ENCODE peak calls at places on chromosomes 4 and X, in six cellular contexts. Z is GM12878, O is HepG2, C is A549, E is stomach, H is ovary. G is an unnamed sample. For H3K4me1, the result is how much of the 10 kb centered on the place peaks cover.

GRCh38 chrX:154529206-154529612 is 13.2 kb upstream of the FAM3A start:
- DNase-seq in E (no peak), Z (no peak), C (no peak), O (peak), H (peak), G (no peak)

GRCh38 chrX:19602866-19603620 is 87.7 kb upstream of the MAP3K15 start:
- DNase-seq in H (no peak), C (peak), O (no peak), E (no peak), Z (no peak), G (no peak)

GRCh38 chrX:148223361-148223760 is 242.2 kb downstream of the FMR1NB start:
- DNase-seq in O (no peak), Z (no peak), E (no peak), C (no peak), H (no peak), G (no peak)

GRCh38 chr4:24988776-24989175 is 42.0 kb downstream of the LGI2 start:
- DNase-seq in Z (no peak), E (no peak), O (peak), H (no peak), C (peak), G (no peak)

GRCh38 chrX:130393451-130394074 is 8.1 kb upstream of the GPR119 start:
- DNase-seq in C (peak), E (peak), H (no peak), Z (no peak), O (peak), G (peak)

GRCh38 chr4:54937501-54937900 is 187.9 kb downstream of the KDR start:
- DNase-seq in Z (no peak), E (no peak), C (no peak), H (no peak), O (no peak), G (no peak)

GRCh38 chrX:73855546-73855945 is 292.5 kb downstream of the CHIC1 start:
- DNase-seq in Z (peak), E (peak), H (peak), O (peak), C (peak), G (peak)

GRCh38 chr4:90904018-90904417 is 776.8 kb downstream of the CCSER1 start:
- DNase-seq in O (no peak), Z (no peak), H (no peak), E (no peak), C (no peak), G (no peak)

GRCh38 chr4:31261632-31262031 is 541.5 kb downstream of the PCDH7 start:
- DNase-seq in Z (no peak), H (no peak), O (no peak), E (no peak), C (no peak), G (no peak)

GRCh38 chrX:107678957-107679740 is 50.8 kb downstream of the PRPS1 start:
- DNase-seq in E (peak), H (peak), O (no peak), C (no peak), Z (no peak), G (peak)

GRCh38 chr4:121338506-121338905 is 42.3 kb downstream of the QRFPR start:
- DNase-seq in H (no peak), C (no peak), O (no peak), E (no peak), Z (no peak), G (no peak)
- TF ChIP-seq EP300 in H (no peak), C (no peak), O (no peak), E (no peak), Z (no peak), G (no peak)

DNA sequence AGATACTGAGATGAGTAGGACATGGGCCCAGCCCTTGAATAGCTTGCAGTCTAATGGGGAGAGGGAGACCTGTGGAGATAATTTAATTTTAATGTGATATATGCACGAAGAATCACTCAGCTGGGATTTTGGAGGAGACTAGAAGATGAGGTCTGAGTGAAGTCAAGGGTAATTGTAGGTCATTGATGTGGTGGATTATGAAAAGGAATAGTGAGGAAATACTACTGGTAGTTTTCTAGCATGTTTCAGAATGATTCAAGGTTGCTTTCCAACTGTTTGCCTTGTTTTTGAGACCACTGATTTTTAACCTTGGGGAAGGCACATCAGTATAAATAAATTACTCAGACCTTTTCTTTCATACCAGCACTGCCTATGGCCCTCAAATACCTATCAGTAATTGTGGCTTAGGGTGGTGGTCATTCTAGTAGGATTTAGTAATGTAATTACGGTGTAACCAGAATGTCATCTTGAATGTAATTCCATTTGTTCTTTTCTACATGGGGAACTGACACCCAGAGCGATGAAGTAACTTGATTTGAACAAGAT is 25.6 kb downstream of the PTTG2 start:
- DNase-seq in O (no peak), H (no peak), C (no peak), E (no peak), Z (no peak), G (no peak)
- H3K4me1 ChIP-seq in O (under half), H (under half), C (under half), E (under half), Z (under half), G (under half)

GRCh38 chr4:52824603-52825310 is 37.4 kb upstream of the RASL11B start:
- DNase-seq in Z (no peak), H (no peak), C (no peak), O (peak), E (peak), G (no peak)
- TF ChIP-seq EP300 in Z (no peak), H (no peak), C (no peak), O (no peak), E (no peak), G (no peak)

GRCh38 chr4:4693755-4694295 is 152.0 kb upstream of the STX18 start:
- DNase-seq in E (no peak), H (no peak), O (no peak), Z (no peak), C (no peak), G (no peak)

GRCh38 chr4:4694296-4694772 is 152.5 kb upstream of the STX18 start:
- DNase-seq in O (peak), C (peak), E (no peak), H (peak), Z (no peak), G (no peak)

GRCh38 chr4:4695497-4695896 is 153.6 kb upstream of the STX18 start:
- DNase-seq in E (no peak), H (no peak), O (no peak), C (no peak), Z (no peak), G (no peak)

GRCh38 chr4:4694812-4695211 is 153.0 kb upstream of the STX18 start:
- DNase-seq in E (no peak), O (peak), C (no peak), H (no peak), Z (no peak), G (no peak)

DNA sequence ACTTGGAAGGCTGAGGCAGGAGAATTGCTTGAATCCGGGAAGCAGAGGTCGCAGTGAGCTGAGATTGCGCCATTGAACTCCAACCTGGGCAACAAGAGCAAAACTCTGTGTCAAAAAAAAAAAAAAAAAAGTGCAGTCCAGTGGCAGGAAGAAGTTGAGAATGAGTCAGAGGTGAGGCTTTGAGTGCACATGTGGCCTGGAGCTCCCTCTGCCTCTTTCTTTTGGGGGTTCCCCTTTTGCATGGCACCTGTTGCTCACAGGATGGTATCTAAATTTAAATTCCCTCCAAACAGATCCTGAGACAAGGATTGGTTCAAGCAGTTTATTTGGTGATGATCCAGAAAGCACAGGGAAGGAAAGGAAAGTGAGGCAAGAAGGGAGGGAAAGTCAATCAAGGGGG is 151.4 kb upstream of the STX18 start:
- DNase-seq in O (peak), C (no peak), H (no peak), Z (peak), E (no peak), G (no peak)
- H3K4me1 ChIP-seq in O (half or more), C (under half), H (under half), Z (under half), E (under half), G (under half)

GRCh38 chr4:123398803-123399637 is 2.4 kb downstream of the SPRY1 start:
- DNase-seq in O (peak), Z (no peak), H (peak), C (peak), E (peak), G (peak)

GRCh38 chr4:123399638-123400358 is 3.2 kb downstream of the SPRY1 start:
- DNase-seq in O (no peak), E (no peak), C (no peak), Z (no peak), H (no peak), G (no peak)

GRCh38 chr4:123396294-123397275 is at the start of gene SPRY1:
- DNase-seq in O (peak), C (peak), Z (peak), H (peak), E (peak), G (peak)

GRCh38 chr4:123397276-123398150 is 918 bp downstream of the SPRY1 start:
- DNase-seq in C (no peak), H (peak), O (peak), E (peak), Z (no peak), G (peak)

DNA sequence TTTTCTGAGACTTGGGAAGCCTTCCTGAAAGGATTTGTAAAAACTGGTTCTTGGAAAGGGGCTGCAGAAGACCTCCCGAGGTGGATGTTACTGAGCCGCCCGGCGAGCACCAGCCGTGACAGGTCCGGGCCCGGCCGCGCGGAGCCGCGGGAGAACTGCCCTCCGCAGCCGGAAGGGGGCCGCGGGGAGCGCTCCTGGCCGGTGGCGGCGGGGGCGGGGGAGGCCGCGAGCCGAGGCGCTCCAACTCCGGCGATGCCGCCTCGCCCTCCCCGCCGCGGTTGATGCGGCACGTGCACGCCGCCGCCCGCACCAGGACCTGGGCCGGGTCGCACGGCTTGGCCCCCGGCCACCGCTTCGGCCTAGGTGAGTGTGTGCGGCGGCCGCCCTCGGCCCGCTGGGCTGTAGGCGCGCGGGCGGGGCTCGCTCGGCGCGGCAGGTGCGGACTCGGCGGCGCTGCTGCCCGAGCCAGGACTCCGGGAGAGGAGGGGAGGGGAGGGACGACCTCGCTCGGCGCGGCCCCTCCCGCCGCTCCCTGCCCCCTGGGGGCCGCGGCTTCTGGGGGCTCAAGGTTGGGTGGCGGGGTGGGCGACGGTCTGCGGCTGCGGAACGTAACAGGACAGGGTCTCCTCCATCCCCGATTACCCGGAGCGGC is 1.7 kb downstream of the SPRY1 start:
- DNase-seq in Z (no peak), E (peak), H (peak), O (no peak), C (peak), G (peak)
- TF ChIP-seq EP300 in Z (no peak), E (no peak), H (no peak), O (no peak), C (no peak), G (no peak)

GRCh38 chr4:87025023-87025613 is 90.3 kb downstream of the AFF1 start:
- DNase-seq in C (no peak), E (no peak), Z (no peak), O (no peak), H (no peak), G (no peak)

GRCh38 chr4:87025614-87026041 is 90.8 kb downstream of the AFF1 start:
- DNase-seq in O (peak), E (no peak), Z (peak), C (no peak), H (no peak), G (peak)

GRCh38 chr4:87029356-87029755 is 94.5 kb downstream of the AFF1 start:
- DNase-seq in C (no peak), H (peak), O (no peak), E (no peak), Z (no peak), G (no peak)

GRCh38 chr4:87024181-87024580 is 89.4 kb downstream of the AFF1 start:
- DNase-seq in C (no peak), Z (no peak), E (no peak), H (no peak), O (no peak), G (no peak)

GRCh38 chr4:87026795-87027495 is 92.1 kb downstream of the AFF1 start:
- DNase-seq in H (no peak), O (no peak), E (no peak), Z (peak), C (no peak), G (no peak)
- H3K4me1 ChIP-seq in H (under half), O (under half), E (half or more), Z (under half), C (half or more), G (half or more)

DNA sequence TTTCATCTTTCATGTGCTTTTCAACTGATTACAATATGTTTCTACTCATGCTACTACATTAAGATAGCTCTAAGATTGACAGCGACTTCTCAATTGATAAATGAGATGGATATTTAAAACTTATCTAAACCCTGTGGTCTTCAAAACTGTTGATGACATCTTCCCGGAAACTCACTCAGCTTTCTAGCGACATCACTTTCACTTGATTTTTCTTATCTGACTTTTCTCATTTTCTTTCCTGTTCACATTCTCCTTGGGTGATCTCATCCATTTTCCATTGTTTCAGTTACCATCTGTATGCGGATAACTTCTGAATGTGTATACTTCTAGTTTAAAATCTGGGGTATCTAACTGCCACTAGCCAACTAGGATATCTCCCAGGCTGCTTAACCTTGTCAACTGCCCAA is 3.1 kb downstream of the POLR2B start:
- DNase-seq in H (no peak), E (no peak), C (no peak), Z (no peak), O (no peak), G (no peak)
- TF ChIP-seq EP300 in H (no peak), E (no peak), C (no peak), Z (no peak), O (no peak), G (no peak)

G was measured in transverse colon.